ENCODE peak calls at places on chromosomes 1 and 21, in six cellular contexts. T, V, H, R, A and O are unnamed samples.

GRCh38 chr1:202807367-202807925 is 775 bp downstream of the KDM5B start:
- DNase-seq in T (peak), V (peak), H (no peak), R (no peak), A (no peak), O (no peak)

GRCh38 chr1:56446531-56447098 is 132.7 kb downstream of the PLPP3 start:
- DNase-seq in T (peak), V (peak), H (no peak), R (no peak), A (no peak), O (no peak)

GRCh38 chr1:79517425-79518219 is 511.1 kb upstream of the ADGRL4 start:
- DNase-seq in T (no peak), V (no peak), H (no peak), R (no peak), A (no peak), O (no peak)

GRCh38 chr1:226526801-226527595 is 21.6 kb upstream of the STUM start:
- DNase-seq in T (peak), V (peak), H (peak), R (peak), A (no peak), O (peak)

GRCh38 chr1:206687915-206688442 is 3.3 kb downstream of the MAPKAPK2 start:
- DNase-seq in T (peak), V (peak), H (no peak), R (peak), A (peak), O (no peak)

GRCh38 chr1:36576118-36576517 is 93.4 kb upstream of the CSF3R start:
- DNase-seq in T (peak), V (peak), H (peak), R (peak), A (peak), O (peak)

GRCh38 chr1:60891315-60891714 is 191.0 kb upstream of the NFIA start:
- DNase-seq in T (no peak), V (no peak), H (no peak), R (no peak), A (no peak), O (no peak)

GRCh38 chr1:17671314-17671705 is 83.8 kb upstream of the ACTL8 start:
- DNase-seq in T (no peak), V (no peak), H (no peak), R (no peak), A (no peak), O (no peak)

GRCh38 chr1:113109908-113110554 is 37.0 kb downstream of the LRIG2 start:
- DNase-seq in T (peak), V (peak), H (no peak), R (no peak), A (no peak), O (peak)

GRCh38 chr21:16976132-16976666 is 536.6 kb upstream of the CXADR start:
- DNase-seq in T (peak), V (no peak), H (no peak), R (no peak), A (no peak), O (no peak)

GRCh38 chr1:23913212-23913880 is at the start of gene CNR2:
- DNase-seq in T (no peak), V (no peak), H (no peak), R (no peak), A (no peak), O (peak)
- H3K9ac ChIP-seq in T (no peak), V (no peak), H (no peak), R (no peak), A (no peak), O (no peak)

GRCh38 chr1:151800830-151801229 is 4.4 kb downstream of the LINGO4 start:
- DNase-seq in T (no peak), V (no peak), H (no peak), R (no peak), A (no peak), O (no peak)

GRCh38 chr1:151803164-151803563 is 2.1 kb downstream of the LINGO4 start:
- DNase-seq in T (no peak), V (no peak), H (no peak), R (no peak), A (no peak), O (no peak)

GRCh38 chr1:151801310-151801820 is 3.9 kb downstream of the LINGO4 start:
- DNase-seq in T (no peak), V (no peak), H (no peak), R (no peak), A (no peak), O (no peak)

GRCh38 chr1:151801846-151802245 is 3.4 kb downstream of the LINGO4 start:
- DNase-seq in T (no peak), V (no peak), H (no peak), R (no peak), A (no peak), O (no peak)

DNA sequence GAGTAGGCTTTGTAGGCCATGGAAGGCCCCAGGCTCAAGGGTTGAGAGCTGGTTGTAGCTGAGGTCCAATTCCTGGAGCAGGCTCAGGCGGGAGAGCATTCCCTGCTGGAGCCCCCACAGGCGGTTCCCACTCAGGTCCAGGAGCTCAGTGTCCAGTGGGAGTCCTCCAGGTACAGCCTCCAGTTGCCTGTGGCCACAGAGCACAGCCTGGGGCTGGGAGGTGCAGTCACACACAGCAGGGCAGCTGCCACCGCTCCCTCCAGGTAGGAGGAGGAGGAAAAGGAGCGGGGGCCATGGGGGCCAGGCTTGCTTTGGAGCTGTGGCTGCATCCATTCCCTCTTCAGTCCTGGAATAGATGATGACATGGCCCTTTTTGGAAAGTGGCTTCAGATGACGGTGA is 2.8 kb downstream of the LINGO4 start:
- DNase-seq in T (no peak), V (no peak), H (no peak), R (no peak), A (no peak), O (no peak)
- H4K91ac ChIP-seq in T (no peak), V (no peak), H (no peak), R (no peak), A (no peak), O (no peak)

DNA sequence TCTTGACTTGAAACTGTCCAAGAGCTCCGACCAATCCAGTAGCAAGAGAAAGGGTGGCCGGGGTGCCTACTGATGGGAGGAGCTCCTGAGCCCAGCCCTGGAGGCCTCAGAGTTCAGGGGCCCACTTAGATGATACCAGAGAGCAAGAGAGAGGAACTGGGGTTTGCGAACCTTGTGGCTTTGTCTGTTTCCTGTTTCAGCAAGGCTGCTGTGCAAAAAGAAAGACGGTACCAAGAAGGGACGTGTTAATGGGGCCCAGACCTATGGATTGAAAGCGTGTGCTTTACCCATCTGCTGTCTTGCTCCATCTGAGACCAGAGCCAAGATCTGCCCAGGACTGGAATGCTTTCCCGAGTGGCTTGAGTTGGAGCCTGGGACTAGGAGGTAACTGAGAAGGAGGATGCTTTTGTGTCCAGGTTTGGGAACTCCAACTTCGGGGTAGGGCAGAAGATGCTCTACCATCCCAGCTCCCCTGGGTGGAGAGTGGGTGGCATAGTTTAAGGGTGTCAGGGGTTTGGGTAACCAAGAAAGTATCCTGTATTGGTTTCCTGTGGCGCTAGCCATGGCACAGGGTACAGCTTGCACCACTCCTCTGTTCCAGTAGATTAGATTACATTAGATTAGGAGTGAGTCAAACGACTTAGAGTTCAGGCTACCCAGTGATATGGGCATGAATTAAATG is at the start of gene TRAF3IP3:
- DNase-seq in T (no peak), V (no peak), H (no peak), R (no peak), A (no peak), O (no peak)
- H3K14ac ChIP-seq in T (no peak), V (no peak), H (no peak), R (no peak), A (no peak), O (no peak)

GRCh38 chr1:21510113-21510493 is 880 bp downstream of the ALPL start:
- DNase-seq in T (no peak), V (no peak), H (peak), R (peak), A (peak), O (no peak)

GRCh38 chr1:21508580-21509350 is 458 bp upstream of the ALPL start:
- DNase-seq in T (peak), V (peak), H (peak), R (peak), A (peak), O (peak)

GRCh38 chr1:21511579-21512522 is 2.6 kb downstream of the ALPL start:
- DNase-seq in T (peak), V (peak), H (no peak), R (no peak), A (no peak), O (peak)

GRCh38 chr1:21509351-21510112 is at the start of gene ALPL:
- DNase-seq in T (no peak), V (no peak), H (peak), R (no peak), A (no peak), O (no peak)

DNA sequence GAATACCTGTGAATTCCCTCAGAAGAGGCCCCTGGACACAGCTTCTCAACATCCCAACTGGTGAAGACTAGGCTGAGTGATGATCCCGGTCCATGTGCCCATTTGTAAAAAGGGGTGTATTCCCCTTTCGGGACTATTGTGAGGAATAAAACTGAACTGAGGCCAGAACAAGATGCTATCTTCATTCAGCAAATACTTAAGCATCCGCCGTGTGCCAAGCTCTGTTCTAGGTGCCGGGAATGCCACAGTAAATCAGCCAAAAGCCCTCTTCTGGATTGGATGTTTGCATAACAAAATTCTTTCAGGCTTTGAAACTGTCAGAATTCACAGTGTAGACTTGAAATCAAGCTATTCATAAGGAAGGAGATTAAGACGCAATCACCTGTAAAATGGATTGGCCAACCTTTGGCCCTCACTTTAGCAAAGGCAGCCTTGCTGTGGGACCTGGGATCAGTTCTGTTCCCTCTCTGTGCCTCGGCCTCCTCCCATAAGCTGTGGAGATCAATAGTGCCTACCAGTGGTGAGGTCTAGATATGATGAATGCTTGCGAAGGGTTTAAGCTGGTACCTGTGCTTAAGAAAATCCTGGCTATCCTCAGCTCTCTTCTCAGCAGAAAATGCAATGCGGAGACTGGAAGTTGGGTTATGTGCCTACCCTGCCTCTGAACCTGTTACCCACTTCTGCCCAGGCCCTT is 1.8 kb downstream of the ALPL start:
- DNase-seq in T (no peak), V (no peak), H (no peak), R (no peak), A (no peak), O (peak)
- H3K9ac ChIP-seq in T (peak), V (no peak), H (no peak), R (no peak), A (no peak), O (no peak)

DNA sequence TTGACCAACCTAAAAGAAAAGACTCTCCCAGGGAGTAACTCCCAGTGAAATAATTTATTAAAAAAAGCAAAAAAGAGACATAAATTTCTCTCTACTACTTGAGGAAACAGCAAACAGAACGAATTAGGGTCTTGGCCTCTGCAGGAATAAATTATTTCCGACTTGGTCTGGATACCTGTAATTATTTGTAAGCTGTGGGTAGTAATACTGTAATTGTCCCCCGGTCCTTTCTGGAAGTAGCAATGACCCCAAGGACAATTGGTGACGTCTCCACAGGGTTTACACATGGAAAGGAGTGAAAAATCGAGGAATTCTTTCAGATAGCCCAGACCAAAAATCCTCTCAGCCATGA is 3.7 kb upstream of the SIM2 start:
- DNase-seq in T (no peak), V (no peak), H (no peak), R (no peak), A (no peak), O (no peak)
- H4K91ac ChIP-seq in T (no peak), V (no peak), H (no peak), R (no peak), A (no peak), O (no peak)

GRCh38 chr1:235122348-235122747 is 6.3 kb downstream of the TOMM20 start:
- DNase-seq in T (no peak), V (no peak), H (no peak), R (no peak), A (no peak), O (no peak)
- H3K14ac ChIP-seq in T (no peak), V (no peak), H (no peak), R (no peak), A (no peak), O (no peak)

GRCh38 chr1:27418786-27419185 is 26.4 kb downstream of the GPR3 start:
- DNase-seq in T (no peak), V (no peak), H (no peak), R (no peak), A (no peak), O (no peak)
- H3K9ac ChIP-seq in T (peak), V (peak), H (no peak), R (no peak), A (no peak), O (no peak)

GRCh38 chr1:31789259-31790065 is 25.3 kb upstream of the ADGRB2 start:
- DNase-seq in T (peak), V (peak), H (peak), R (peak), A (peak), O (peak)

GRCh38 chr1:31790140-31790539 is 25.7 kb downstream of the SPOCD1 start:
- DNase-seq in T (no peak), V (no peak), H (no peak), R (peak), A (no peak), O (no peak)

GRCh38 chr1:31788138-31788824 is 24.1 kb upstream of the ADGRB2 start:
- DNase-seq in T (peak), V (peak), H (peak), R (peak), A (peak), O (peak)

GRCh38 chr1:31787786-31788137 is 23.6 kb upstream of the ADGRB2 start:
- DNase-seq in T (no peak), V (no peak), H (no peak), R (no peak), A (no peak), O (no peak)

GRCh38 chr1:31788825-31789256 is 24.7 kb upstream of the ADGRB2 start:
- DNase-seq in T (peak), V (peak), H (peak), R (no peak), A (no peak), O (peak)
- H4K91ac ChIP-seq in T (no peak), V (no peak), H (no peak), R (no peak), A (no peak), O (peak)

DNA sequence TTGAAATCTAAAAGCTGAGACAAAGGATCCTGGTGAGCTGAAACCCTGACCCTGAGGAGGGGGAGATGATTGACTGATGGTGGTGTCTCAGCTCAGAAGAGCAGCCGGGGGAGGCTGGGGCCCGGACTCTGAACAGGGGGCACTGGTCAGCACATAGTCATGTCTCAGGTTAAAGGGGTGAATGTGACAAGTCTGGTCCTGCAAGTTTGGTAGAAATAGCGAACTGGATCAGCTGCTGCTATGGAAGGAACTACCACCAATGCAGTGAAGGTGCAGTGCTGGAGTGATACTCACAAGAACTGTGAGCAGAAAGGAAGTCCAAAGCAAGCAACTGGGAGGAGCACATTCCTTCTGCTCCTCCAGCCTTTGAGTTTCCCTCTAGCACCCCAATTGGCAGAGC is 98.8 kb upstream of the SSX2IP start:
- DNase-seq in T (no peak), V (no peak), H (no peak), R (no peak), A (no peak), O (peak)
- H3K14ac ChIP-seq in T (no peak), V (no peak), H (no peak), R (no peak), A (no peak), O (no peak)